ENCODE peak calls at places on chromosomes 5 and 9, in seven cellular contexts. C, D, Z, O, S, X and I are unnamed samples.

GRCh38 chr5:170251462-170251861 is 18.7 kb downstream of the C5orf58 start:
- DNase-seq in C (no peak), D (no peak), O (no peak), X (no peak), Z (no peak), S (no peak), I (no peak)

GRCh38 chr9:13387668-13388124 is 108.2 kb upstream of the MPDZ start:
- DNase-seq in C (no peak), D (no peak), O (no peak), X (no peak), Z (no peak), S (no peak), I (no peak)

GRCh38 chr9:128899566-128900322 is 17.8 kb downstream of the LRRC8A start:
- DNase-seq in O (no peak), S (no peak), Z (no peak), C (no peak), D (no peak), X (no peak), I (no peak)

GRCh38 chr9:88829276-88829675 is 162.0 kb upstream of the S1PR3 start:
- DNase-seq in Z (no peak), S (no peak), C (no peak), X (peak), O (no peak), D (no peak), I (peak)

GRCh38 chr5:132104561-132104960 is 31.0 kb downstream of the CSF2 start:
- DNase-seq in Z (no peak), C (peak), S (no peak), X (no peak), O (no peak), D (no peak), I (no peak)

GRCh38 chr5:178849316-178849715 is 10.4 kb upstream of the ZNF354B start:
- DNase-seq in S (no peak), C (no peak), D (no peak), O (no peak), X (no peak), Z (no peak), I (no peak)

GRCh38 chr5:177496111-177497010 is 1.0 kb downstream of the PDLIM7 start:
- DNase-seq in Z (peak), S (peak), O (no peak), X (no peak), C (peak), D (no peak), I (peak)

GRCh38 chr5:10023494-10023893 is 226.2 kb downstream of the ATPSCKMT start:
- DNase-seq in D (no peak), S (no peak), C (no peak), O (no peak), X (no peak), Z (no peak), I (no peak)

GRCh38 chr5:143583385-143583784 is 179.9 kb upstream of the NR3C1 start:
- DNase-seq in D (no peak), X (no peak), Z (no peak), O (no peak), S (no peak), C (no peak), I (no peak)

GRCh38 chr9:131410051-131410491 is 16.2 kb downstream of the PRRC2B start:
- DNase-seq in C (no peak), X (no peak), S (no peak), D (no peak), Z (no peak), O (no peak), I (no peak)

GRCh38 chr5:150653762-150654158 is 7.3 kb upstream of the MYOZ3 start:
- DNase-seq in S (no peak), C (no peak), O (no peak), D (no peak), X (no peak), Z (no peak), I (no peak)

GRCh38 chr9:13324988-13325387 is 45.5 kb upstream of the MPDZ start:
- DNase-seq in S (no peak), D (no peak), X (no peak), Z (no peak), C (no peak), O (no peak), I (no peak)